ENCODE peak calls at places on chromosomes 4 and X, in nine cellular contexts. W is Calu3, I is tibial nerve, P is HFFc6, U is thoracic aorta, A is pancreas, Z is choroid plexus epithelial cell, R is fibroblast of lung, D is nephron progenitor cell. Q is an unnamed sample.

GRCh38 chrX:915427-916234 is 285.0 kb downstream of the SHOX start:
- DNase-seq in W (no peak), I (no peak), P (no peak), U (no peak), A (no peak), Z (no peak), R (no peak), D (no peak), Q (no peak)

GRCh38 chr4:110019153-110019552 is 106.5 kb downstream of the EGF start:
- DNase-seq in W (no peak), I (no peak), P (no peak), U (no peak), A (no peak), Z (no peak), R (no peak), D (no peak), Q (no peak)

GRCh38 chr4:73259552-73260140 is 1.0 kb upstream of the ANKRD17 start:
- DNase-seq in W (no peak), I (no peak), P (peak), U (no peak), A (no peak), Z (no peak), R (peak), D (peak), Q (no peak)

GRCh38 chr4:73189274-73189810 is 69.3 kb downstream of the ANKRD17 start:
- DNase-seq in W (no peak), I (no peak), P (no peak), U (no peak), A (no peak), Z (peak), R (peak), D (no peak), Q (no peak)

GRCh38 chrX:13939741-13940597 is 89.7 kb downstream of the GEMIN8 start:
- DNase-seq in W (no peak), I (no peak), P (no peak), U (no peak), A (no peak), Z (no peak), R (no peak), D (no peak), Q (no peak)

GRCh38 chr4:173357939-173358338 is 12.8 kb upstream of the SAP30 start:
- DNase-seq in W (no peak), I (no peak), P (no peak), U (no peak), A (no peak), Z (no peak), R (no peak), D (no peak), Q (no peak)

GRCh38 chr4:38154681-38155588 is 194.7 kb downstream of the PTTG2 start:
- DNase-seq in W (peak), I (peak), P (no peak), U (no peak), A (peak), Z (no peak), R (no peak), D (no peak), Q (no peak)

GRCh38 chr4:123984881-123985280 is 588.3 kb downstream of the SPRY1 start:
- DNase-seq in W (no peak), I (no peak), P (no peak), U (no peak), A (no peak), Z (no peak), R (no peak), D (no peak), Q (no peak)

GRCh38 chr4:75172551-75172950 is 239.6 kb downstream of the PARM1 start:
- DNase-seq in W (no peak), I (no peak), P (no peak), U (no peak), A (no peak), Z (no peak), R (no peak), D (no peak), Q (no peak)

GRCh38 chr4:128302775-128303174 is 15.2 kb upstream of the PGRMC2 start:
- DNase-seq in W (no peak), I (no peak), P (no peak), U (no peak), A (no peak), Z (peak), R (no peak), D (no peak), Q (no peak)

GRCh38 chr4:7674706-7675105 is 240.0 kb upstream of the PSAPL1 start:
- DNase-seq in W (no peak), I (no peak), P (no peak), U (no peak), A (no peak), Z (no peak), R (no peak), D (no peak), Q (no peak)

GRCh38 chrX:133580630-133581029 is 165.3 kb upstream of the GPC4 start:
- DNase-seq in W (no peak), I (no peak), P (no peak), U (no peak), A (no peak), Z (no peak), R (peak), D (no peak), Q (no peak)

GRCh38 chrX:8783100-8784098 is 17.8 kb downstream of the FAM9A start:
- DNase-seq in W (peak), I (no peak), P (no peak), U (no peak), A (no peak), Z (peak), R (peak), D (peak), Q (no peak)

GRCh38 chr4:11446156-11446811 is 17.6 kb upstream of the HS3ST1 start:
- DNase-seq in W (no peak), I (no peak), P (no peak), U (no peak), A (no peak), Z (peak), R (peak), D (no peak), Q (no peak)

GRCh38 chr4:71540749-71541269 is 202.0 kb downstream of the SLC4A4 start:
- DNase-seq in W (no peak), I (no peak), P (no peak), U (no peak), A (no peak), Z (no peak), R (no peak), D (no peak), Q (no peak)
- TF ChIP-seq CTCF in W (no peak), I (no peak), P (peak), U (no peak), A (no peak), Z (no peak), R (peak), D (peak), Q (no peak)

DNA sequence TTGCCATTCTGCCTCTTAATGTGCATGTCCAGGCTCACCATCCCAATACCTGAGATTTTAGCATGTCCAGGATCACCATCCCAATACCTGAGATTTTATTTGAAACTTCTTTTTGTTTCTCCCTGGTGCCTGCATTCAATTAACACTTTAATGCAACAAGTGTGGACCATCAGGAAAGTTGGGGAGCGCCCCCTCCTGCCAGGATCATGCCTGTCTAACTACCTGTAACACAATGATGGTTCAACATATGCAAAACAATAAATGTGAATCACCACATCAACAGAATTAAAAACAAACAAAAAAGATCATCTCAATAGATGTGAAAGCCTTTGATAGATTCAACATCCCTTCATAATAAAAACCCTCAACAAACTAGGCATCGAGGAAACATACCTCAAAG is 1359.5 kb upstream of the DIAPH2 start:
- DNase-seq in W (no peak), I (no peak), P (no peak), U (no peak), A (no peak), Z (no peak), R (no peak), D (no peak), Q (no peak)
- TF ChIP-seq CTCF in W (no peak), I (no peak), P (no peak), U (no peak), A (no peak), Z (no peak), R (no peak), D (no peak), Q (no peak)

GRCh38 chr4:169283114-169283509 is 12.4 kb upstream of the SH3RF1 start:
- DNase-seq in W (no peak), I (no peak), P (peak), U (no peak), A (no peak), Z (peak), R (peak), D (no peak), Q (no peak)

GRCh38 chr4:169282429-169283113 is 11.8 kb upstream of the SH3RF1 start:
- DNase-seq in W (no peak), I (no peak), P (peak), U (no peak), A (no peak), Z (no peak), R (no peak), D (no peak), Q (no peak)

GRCh38 chr4:169286562-169287301 is 16.0 kb upstream of the SH3RF1 start:
- DNase-seq in W (no peak), I (no peak), P (no peak), U (no peak), A (no peak), Z (no peak), R (no peak), D (no peak), Q (no peak)
- TF ChIP-seq CTCF in W (no peak), I (no peak), P (peak), U (peak), A (no peak), Z (no peak), R (peak), D (peak), Q (peak)

GRCh38 chr4:144757969-144758368 is 112.0 kb downstream of the HHIP start:
- DNase-seq in W (no peak), I (no peak), P (no peak), U (no peak), A (no peak), Z (no peak), R (no peak), D (no peak), Q (no peak)

GRCh38 chr4:144748814-144749555 is 103.0 kb downstream of the HHIP start:
- DNase-seq in W (no peak), I (no peak), P (no peak), U (no peak), A (no peak), Z (peak), R (peak), D (no peak), Q (no peak)

GRCh38 chr4:144750348-144750747 is 104.4 kb downstream of the HHIP start:
- DNase-seq in W (no peak), I (no peak), P (no peak), U (no peak), A (no peak), Z (no peak), R (no peak), D (no peak), Q (no peak)

DNA sequence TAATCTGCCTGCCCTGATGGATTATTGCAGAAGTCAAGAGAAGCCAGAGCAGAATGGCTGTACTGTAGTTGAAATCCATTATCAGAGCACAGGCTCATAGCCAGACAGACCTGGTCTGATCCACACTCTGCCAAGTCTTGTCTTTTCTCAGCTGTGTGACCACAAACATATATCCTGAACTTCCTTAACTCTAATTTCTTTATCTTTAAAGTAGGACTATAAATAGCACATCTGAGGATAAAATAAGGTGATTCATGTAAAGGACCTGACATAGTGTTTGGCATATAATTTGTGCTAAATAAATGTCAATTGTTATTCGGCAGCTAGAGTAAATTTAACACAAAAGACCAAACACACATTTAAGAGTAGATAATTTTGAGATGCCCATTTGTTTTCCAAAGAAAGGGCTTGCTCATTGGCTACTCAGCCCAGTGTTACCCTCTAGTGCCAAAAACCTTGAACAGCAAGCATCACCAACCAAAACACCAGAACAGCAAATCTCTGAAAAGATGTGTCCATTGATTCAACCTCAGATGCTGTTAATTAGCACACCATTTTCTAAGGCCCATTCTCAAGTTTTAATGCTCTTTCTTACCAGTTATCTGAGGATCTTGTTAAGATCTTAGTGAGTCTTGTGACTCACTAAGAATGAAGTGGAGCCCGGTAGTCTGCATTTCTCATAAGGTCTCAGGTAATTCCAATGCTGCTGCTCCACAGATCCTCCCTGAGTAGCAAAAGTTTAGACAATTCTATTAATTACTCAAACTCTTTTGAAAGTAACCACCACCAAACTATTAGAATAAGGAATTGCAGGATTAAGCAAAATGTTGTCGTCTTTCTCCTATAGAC is 108.8 kb downstream of the HHIP start:
- DNase-seq in W (peak), I (no peak), P (peak), U (no peak), A (peak), Z (peak), R (peak), D (no peak), Q (no peak)
- TF ChIP-seq CTCF in W (no peak), I (no peak), P (peak), U (no peak), A (peak), Z (peak), R (peak), D (no peak), Q (no peak)

GRCh38 chr4:17174751-17175150 is 276.3 kb upstream of the LDB2 start:
- DNase-seq in W (no peak), I (no peak), P (no peak), U (no peak), A (no peak), Z (no peak), R (no peak), D (no peak), Q (no peak)

GRCh38 chr4:17169699-17170098 is 271.3 kb upstream of the LDB2 start:
- DNase-seq in W (no peak), I (no peak), P (no peak), U (no peak), A (no peak), Z (no peak), R (no peak), D (no peak), Q (no peak)

GRCh38 chr4:17168571-17168970 is 270.1 kb upstream of the LDB2 start:
- DNase-seq in W (no peak), I (no peak), P (peak), U (no peak), A (no peak), Z (peak), R (peak), D (no peak), Q (no peak)

GRCh38 chr4:17173300-17173699 is 274.9 kb upstream of the LDB2 start:
- DNase-seq in W (no peak), I (no peak), P (no peak), U (no peak), A (no peak), Z (no peak), R (no peak), D (peak), Q (no peak)
- TF ChIP-seq CTCF in W (no peak), I (no peak), P (peak), U (no peak), A (no peak), Z (peak), R (peak), D (peak), Q (no peak)

GRCh38 chr4:6647169-6647568 is 6.7 kb downstream of the MRFAP1 start:
- DNase-seq in W (no peak), I (no peak), P (no peak), U (no peak), A (no peak), Z (no peak), R (no peak), D (no peak), Q (no peak)

GRCh38 chr4:6644792-6645530 is 4.5 kb downstream of the MRFAP1 start:
- DNase-seq in W (no peak), I (no peak), P (no peak), U (no peak), A (no peak), Z (no peak), R (no peak), D (no peak), Q (no peak)

GRCh38 chr4:6649216-6649615 is 8.7 kb downstream of the MRFAP1 start:
- DNase-seq in W (no peak), I (no peak), P (no peak), U (no peak), A (no peak), Z (no peak), R (no peak), D (no peak), Q (no peak)

GRCh38 chr4:6643141-6643847 is 2.8 kb downstream of the MRFAP1 start:
- DNase-seq in W (no peak), I (no peak), P (no peak), U (no peak), A (no peak), Z (no peak), R (no peak), D (no peak), Q (no peak)

GRCh38 chr4:6647582-6648230 is 7.2 kb downstream of the MRFAP1 start:
- DNase-seq in W (no peak), I (no peak), P (no peak), U (no peak), A (no peak), Z (no peak), R (no peak), D (no peak), Q (no peak)
- TF ChIP-seq CTCF in W (no peak), I (no peak), P (no peak), U (no peak), A (no peak), Z (no peak), R (no peak), D (no peak), Q (no peak)

DNA sequence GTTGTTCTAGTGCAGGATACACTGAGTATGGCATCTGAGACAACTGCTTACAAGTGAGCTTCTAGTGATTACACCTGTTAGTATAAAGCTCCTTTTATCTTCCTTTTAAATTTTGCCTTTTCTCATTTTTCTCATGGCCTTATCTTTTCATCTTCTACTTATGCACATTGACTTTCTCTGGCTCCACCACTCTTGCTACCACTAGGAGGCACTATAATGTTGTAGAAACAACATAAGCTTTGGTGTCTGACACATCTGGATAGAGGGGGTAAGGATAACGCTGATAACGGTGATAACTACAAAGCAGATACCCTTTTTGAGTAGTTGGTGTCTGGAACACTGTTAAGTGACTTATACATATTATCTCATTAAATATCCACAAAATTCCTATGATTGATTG is 187.4 kb upstream of the TEX13C start:
- DNase-seq in W (no peak), I (no peak), P (no peak), U (no peak), A (no peak), Z (no peak), R (no peak), D (no peak), Q (no peak)
- TF ChIP-seq CTCF in W (no peak), I (no peak), P (peak), U (no peak), A (peak), Z (no peak), R (no peak), D (peak), Q (peak)

Q was measured in mesothelial cell of epicardium.